ENCODE peak calls at places on chromosomes 12 and 14, in six cellular contexts. B is Peyer's patch, F is IMR-90, K is A549, E is ovary, A is adrenal gland. R is an unnamed sample.

GRCh38 chr14:35331605-35332516 is 39.7 kb downstream of the PSMA6 start:
- DNase-seq in A (peak; percentile 48), B (peak; percentile 72), F (peak; percentile 87), E (peak; percentile 31), K (no peak), R (no peak)

GRCh38 chr12:46268617-46269428 is at the start of gene SLC38A1:
- DNase-seq in B (peak; percentile 90), A (peak; percentile 83), F (peak; percentile 74), E (peak; percentile 74), K (peak; percentile 93), R (peak; percentile 62)

GRCh38 chr14:96267336-96267735 is 11.3 kb downstream of the BDKRB1 start:
- DNase-seq in K (no peak), E (no peak), F (peak; percentile 91), B (no peak), A (no peak), R (no peak)

GRCh38 chr14:21436567-21437062 is 19.3 kb downstream of the CHD8 start:
- DNase-seq in B (no peak), E (no peak), A (no peak), K (no peak), F (no peak), R (no peak)

GRCh38 chr12:32343496-32343895 is 55.9 kb upstream of the FGD4 start:
- DNase-seq in B (no peak), A (no peak), F (no peak), E (no peak), K (no peak), R (no peak)

GRCh38 chr12:77943466-77943865 is 112.8 kb downstream of the NAV3 start:
- DNase-seq in B (no peak), F (peak; percentile 87), E (no peak), A (no peak), K (peak; percentile 73), R (no peak)

GRCh38 chr14:100067971-100068959 is 3.0 kb downstream of the EVL start:
- DNase-seq in E (no peak), F (peak; percentile 50), A (peak; percentile 40), K (no peak), B (peak; percentile 58), R (no peak)

GRCh38 chr12:57868870-57869609 is 22.5 kb upstream of the CTDSP2 start:
- DNase-seq in F (no peak), A (no peak), K (no peak), B (no peak), E (no peak), R (no peak)

GRCh38 chr12:130961921-130962326 is 8.2 kb downstream of the ADGRD1 start:
- DNase-seq in A (no peak), F (no peak), E (no peak), K (no peak), B (no peak), R (no peak)

GRCh38 chr12:48865141-48865440 is 579 bp downstream of the RND1 start:
- DNase-seq in B (no peak), E (no peak), A (no peak), F (no peak), K (no peak), R (no peak)

GRCh38 chr12:88684610-88685009 is 104.3 kb upstream of the KITLG start:
- DNase-seq in E (no peak), K (no peak), F (no peak), B (no peak), A (no peak), R (no peak)

GRCh38 chr12:82708056-82708455 is 21.4 kb downstream of the TMTC2 start:
- DNase-seq in F (no peak), K (no peak), E (no peak), A (no peak), B (no peak), R (no peak)

GRCh38 chr12:103855036-103855712 is 14.1 kb upstream of the NT5DC3 start:
- DNase-seq in F (peak; percentile 85), E (no peak), A (no peak), B (no peak), K (no peak), R (no peak)

GRCh38 chr14:103522649-103523582 is at the start of gene CKB:
- DNase-seq in E (peak; percentile 75), F (peak; percentile 45), A (peak; percentile 64), K (peak; percentile 72), B (no peak), R (no peak)

GRCh38 chr14:103520269-103520656 is 2.4 kb downstream of the CKB start:
- DNase-seq in K (no peak), B (no peak), A (no peak), E (no peak), F (no peak), R (no peak)

GRCh38 chr14:103522028-103522581 is 525 bp downstream of the CKB start:
- DNase-seq in K (no peak), F (no peak), E (peak; percentile 72), B (no peak), A (no peak), R (no peak)

GRCh38 chr14:103520657-103521437 is 1.8 kb downstream of the CKB start:
- DNase-seq in E (peak; percentile 87), B (peak; percentile 84), K (peak; percentile 81), A (peak; percentile 90), F (peak; percentile 40), R (peak; percentile 62)

DNA sequence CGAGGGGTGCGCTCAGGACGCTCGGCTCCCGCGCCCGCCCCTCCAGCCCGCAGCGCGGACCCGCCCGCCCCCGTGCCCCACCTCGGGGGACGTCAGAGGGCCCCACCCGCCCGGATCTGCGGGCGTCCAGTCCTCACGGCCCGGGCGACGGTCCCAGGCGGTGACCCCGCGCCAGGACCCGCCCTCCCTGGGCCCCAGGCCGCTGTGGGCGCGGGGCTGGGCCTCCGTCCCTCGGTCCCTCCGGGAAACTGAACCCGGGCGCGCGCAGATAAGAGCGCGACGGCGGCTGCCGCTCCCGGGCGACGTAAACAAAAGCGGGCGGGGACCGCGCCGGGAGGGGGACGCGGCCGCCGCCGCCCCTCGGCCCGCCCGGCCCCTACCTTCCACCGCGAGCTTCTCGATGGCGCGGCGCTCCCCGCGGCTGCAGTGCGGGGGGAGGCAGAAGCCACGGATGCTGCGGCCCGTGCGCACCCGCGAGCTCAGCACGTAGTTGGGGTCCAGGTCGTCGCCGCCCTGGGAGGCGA is 1.1 kb downstream of the CKB start:
- DNase-seq in A (no peak), B (no peak), K (no peak), F (no peak), E (peak; percentile 40), R (no peak)
- TF ChIP-seq POLR2A in A (no peak), B (no peak), K (no peak), F (no peak), E (no peak), R (no peak)

GRCh38 chr14:61927521-61927920 is 165.3 kb downstream of the SNAPC1 start:
- DNase-seq in E (no peak), K (peak; percentile 4), A (no peak), B (no peak), F (peak; percentile 81), R (no peak)

GRCh38 chr14:61925043-61925442 is 162.8 kb downstream of the SNAPC1 start:
- DNase-seq in K (peak; percentile 22), A (no peak), F (peak; percentile 29), B (no peak), E (no peak), R (no peak)

GRCh38 chr14:61927015-61927414 is 164.8 kb downstream of the SNAPC1 start:
- DNase-seq in B (no peak), E (no peak), K (no peak), F (peak; percentile 69), A (no peak), R (no peak)

GRCh38 chr14:61925732-61926445 is 163.7 kb downstream of the SNAPC1 start:
- DNase-seq in K (no peak), A (no peak), F (peak; percentile 43), B (no peak), E (no peak), R (no peak)

GRCh38 chr14:61923348-61923747 is 161.1 kb downstream of the SNAPC1 start:
- DNase-seq in E (no peak), K (no peak), A (no peak), F (peak; percentile 63), B (no peak), R (no peak)
- TF ChIP-seq CTCF in E (no peak), K (no peak), A (no peak), F (peak; percentile 81), B (no peak), R (no peak)

GRCh38 chr14:22772725-22773124 is 6.2 kb downstream of the OXA1L start:
- DNase-seq in B (no peak), K (no peak), E (no peak), F (no peak), A (no peak), R (no peak)

GRCh38 chr14:22773162-22774010 is 6.9 kb downstream of the OXA1L start:
- DNase-seq in K (no peak), A (no peak), B (no peak), E (no peak), F (no peak), R (no peak)

GRCh38 chr14:22768947-22769346 is 2.5 kb downstream of the OXA1L start:
- DNase-seq in F (no peak), E (no peak), K (no peak), B (no peak), A (no peak), R (no peak)

GRCh38 chr14:22769369-22769768 is 2.9 kb downstream of the OXA1L start:
- DNase-seq in B (no peak), K (no peak), F (no peak), E (no peak), A (no peak), R (no peak)

DNA sequence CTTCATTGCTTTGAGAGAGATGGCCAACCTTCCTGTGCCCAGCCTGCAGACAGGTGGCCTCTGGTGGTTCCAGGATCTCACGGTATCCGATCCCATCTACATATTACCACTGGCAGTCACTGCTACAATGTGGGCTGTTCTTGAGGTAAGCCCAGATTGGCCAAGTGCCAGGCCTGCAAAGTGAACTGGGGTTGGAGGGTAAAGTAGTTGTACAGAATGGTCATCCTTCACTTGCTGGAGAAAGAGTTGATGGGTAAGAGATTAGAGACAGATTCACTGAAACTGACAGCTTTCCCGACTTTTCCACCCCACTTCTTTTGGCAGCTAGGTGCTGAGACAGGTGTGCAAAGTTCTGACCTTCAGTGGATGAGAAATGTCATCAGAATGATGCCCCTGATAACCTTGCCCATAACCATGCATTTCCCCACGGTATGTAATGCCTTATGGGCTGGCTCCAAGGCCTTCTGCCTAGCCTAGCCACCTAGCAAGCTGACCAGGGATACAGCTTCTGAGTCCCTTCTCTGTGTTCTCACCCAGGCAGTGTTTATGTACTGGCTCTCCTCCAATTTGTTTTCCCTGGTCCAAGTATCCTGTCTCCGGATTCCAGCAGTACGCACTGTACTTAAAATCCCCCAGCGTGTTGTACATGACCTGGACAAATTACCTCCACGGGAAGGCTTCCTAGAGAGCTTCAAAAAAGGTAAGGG is 4.1 kb downstream of the OXA1L start:
- DNase-seq in A (no peak), B (no peak), K (no peak), F (no peak), E (no peak), R (no peak)
- H3K27ac ChIP-seq in A (no peak overlapping the region), B (no peak overlapping the region), K (no peak overlapping the region), F (no peak overlapping the region), E (no peak overlapping the region), R (no peak overlapping the region)

GRCh38 chr14:59483360-59483759 is 848 bp downstream of the L3HYPDH start:
- DNase-seq in B (no peak), F (peak; percentile 84), E (no peak), A (peak; percentile 50), K (peak; percentile 47), R (no peak)

GRCh38 chr14:59484611-59485174 is 376 bp downstream of the JKAMP start:
- DNase-seq in A (no peak), B (no peak), F (peak; percentile 17), K (peak; percentile 26), E (no peak), R (no peak)

GRCh38 chr14:59482120-59482434 is 2.1 kb downstream of the L3HYPDH start:
- DNase-seq in K (no peak), B (no peak), F (no peak), A (no peak), E (no peak), R (no peak)

GRCh38 chr14:59482471-59483331 is 1.5 kb downstream of the L3HYPDH start:
- DNase-seq in K (peak; percentile 83), A (peak; percentile 76), F (peak; percentile 95), B (no peak), E (peak; percentile 21), R (peak; percentile 32)

GRCh38 chr14:59483819-59484610 is at the start of the genes JKAMP and L3HYPDH:
- DNase-seq in F (peak; percentile 94), B (peak; percentile 99), A (peak; percentile 97), K (peak; percentile 96), E (peak; percentile 98), R (peak; percentile 98)
- TF ChIP-seq POLR2A in F (peak; percentile 91), B (peak; percentile 66), A (peak; percentile 80), K (peak; percentile 84), E (peak; percentile 74), R (peak; percentile 86)

R was measured in tibial nerve.